ENCODE peak calls at places on chromosomes 16 and 17, in six cellular contexts. K is NCI-H1048; N is NCI-H2029; H is SJSA1; U is stimulated activated effector memory CD8-positive, alpha-beta T cell treated with anti-CD3 and anti-CD28 coated beads, Interleukin-12 subunit alpha, Interleukin-12 subunit beta, amount 100 ng/mL, for 72 hours; L is left colon. D is an unnamed sample.

GRCh38 chr17:65987988-65988387 is 203.9 kb downstream of the CEP112 start:
- DNase-seq in K (peak), N (peak), H (peak), U (no peak), L (no peak), D (peak)

GRCh38 chr16:64417711-64418227 is 704.1 kb downstream of the CDH11 start:
- DNase-seq in K (no peak), N (no peak), H (peak), U (no peak), L (no peak), D (peak)

GRCh38 chr17:49013311-49014205 is 16.4 kb downstream of the IGF2BP1 start:
- DNase-seq in K (no peak), N (no peak), H (no peak), U (no peak), L (no peak), D (no peak)

GRCh38 chr17:52128721-52129120 is 29.8 kb downstream of the CA10 start:
- DNase-seq in K (no peak), N (no peak), H (no peak), U (no peak), L (no peak), D (no peak)

GRCh38 chr17:42122371-42123303 is at the start of gene HSPB9:
- DNase-seq in K (no peak), N (peak), H (no peak), U (no peak), L (peak), D (no peak)

GRCh38 chr17:64572682-64573154 is 65.9 kb downstream of the CEP95 start:
- DNase-seq in K (no peak), N (no peak), H (peak), U (no peak), L (no peak), D (peak)

GRCh38 chr17:60253048-60253447 is 103.3 kb downstream of the CA4 start:
- DNase-seq in K (no peak), N (no peak), H (no peak), U (no peak), L (no peak), D (no peak)

GRCh38 chr17:78694805-78695531 is 87.1 kb downstream of the CYTH1 start:
- DNase-seq in K (no peak), N (no peak), H (no peak), U (no peak), L (no peak), D (no peak)

GRCh38 chr17:82354804-82355308 is 4.2 kb upstream of the TEX19 start:
- DNase-seq in K (no peak), N (no peak), H (no peak), U (no peak), L (no peak), D (no peak)

D was measured in brain microvascular endothelial cell.